ENCODE peak calls at places on chromosomes 6 and 20, in six cellular contexts. B, L, Q, M, P and J are unnamed samples.

GRCh38 chr6:45972795-45973503 is 42.7 kb downstream of the CLIC5 start:
- DNase-seq in B (no peak), Q (no peak), M (no peak), L (no peak), P (no peak), J (no peak)

GRCh38 chr6:77972334-77972733 is 319.5 kb downstream of the MEI4 start:
- DNase-seq in L (no peak), M (no peak), P (no peak), B (no peak), Q (no peak), J (no peak)

GRCh38 chr6:6744551-6744950 is 156.0 kb downstream of the LY86 start:
- DNase-seq in P (no peak), M (no peak), B (no peak), Q (no peak), L (no peak), J (no peak)

GRCh38 chr6:153563001-153563400 is 431.9 kb upstream of the RGS17 start:
- DNase-seq in Q (peak), L (peak), P (no peak), B (no peak), M (peak), J (no peak)

GRCh38 chr6:26088344-26088743 is 1.1 kb downstream of the HFE start:
- DNase-seq in M (no peak), L (no peak), P (no peak), B (no peak), Q (no peak), J (no peak)

GRCh38 chr6:27966816-27967426 is 9.9 kb downstream of the OR2B6 start:
- DNase-seq in L (no peak), B (no peak), Q (no peak), P (no peak), M (no peak), J (no peak)

GRCh38 chr6:163314791-163315404 is 99.6 kb upstream of the QKI start:
- DNase-seq in L (no peak), M (no peak), Q (no peak), B (no peak), P (no peak), J (no peak)

GRCh38 chr6:3850451-3851203 is 1.5 kb downstream of the FAM50B start:
- DNase-seq in M (no peak), B (no peak), L (no peak), Q (peak), P (peak), J (no peak)

GRCh38 chr6:141443032-141443431 is 689.7 kb upstream of the GJE1 start:
- DNase-seq in M (no peak), P (no peak), L (no peak), B (no peak), Q (no peak), J (peak)

GRCh38 chr6:138977242-138977641 is 10.8 kb downstream of the REPS1 start:
- DNase-seq in B (no peak), P (no peak), Q (no peak), L (no peak), M (no peak), J (no peak)

GRCh38 chr6:85015396-85015990 is 251.1 kb upstream of the TBX18 start:
- DNase-seq in Q (peak), B (peak), M (peak), P (no peak), L (peak), J (peak)

GRCh38 chr6:19833947-19834346 is 3.2 kb upstream of the ID4 start:
- DNase-seq in L (no peak), M (peak), B (no peak), P (no peak), Q (no peak), J (no peak)

GRCh38 chr20:46551508-46552280 is 1.2 kb upstream of the OCSTAMP start:
- DNase-seq in Q (peak), P (no peak), L (no peak), B (no peak), M (peak), J (no peak)
- TF ChIP-seq MYC in Q (no peak), P (no peak), L (no peak), B (no peak), M (no peak), J (no peak)

GRCh38 chr6:81609736-81610135 is 142.7 kb downstream of the TENT5A start:
- DNase-seq in L (no peak), B (no peak), M (no peak), P (no peak), Q (no peak), J (no peak)

GRCh38 chr6:81612136-81612535 is 140.3 kb downstream of the TENT5A start:
- DNase-seq in L (no peak), P (no peak), Q (no peak), M (no peak), B (no peak), J (no peak)

GRCh38 chr6:81614292-81614691 is 138.2 kb downstream of the TENT5A start:
- DNase-seq in P (no peak), B (no peak), L (peak), Q (peak), M (peak), J (peak)

GRCh38 chr6:81608776-81609175 is 143.7 kb downstream of the TENT5A start:
- DNase-seq in M (no peak), B (no peak), L (no peak), Q (no peak), P (no peak), J (no peak)

GRCh38 chr6:81613606-81614005 is 138.9 kb downstream of the TENT5A start:
- DNase-seq in M (no peak), B (no peak), P (no peak), Q (peak), L (no peak), J (peak)
- TF ChIP-seq MYC in M (no peak), B (no peak), P (no peak), Q (no peak), L (no peak), J (no peak)

DNA sequence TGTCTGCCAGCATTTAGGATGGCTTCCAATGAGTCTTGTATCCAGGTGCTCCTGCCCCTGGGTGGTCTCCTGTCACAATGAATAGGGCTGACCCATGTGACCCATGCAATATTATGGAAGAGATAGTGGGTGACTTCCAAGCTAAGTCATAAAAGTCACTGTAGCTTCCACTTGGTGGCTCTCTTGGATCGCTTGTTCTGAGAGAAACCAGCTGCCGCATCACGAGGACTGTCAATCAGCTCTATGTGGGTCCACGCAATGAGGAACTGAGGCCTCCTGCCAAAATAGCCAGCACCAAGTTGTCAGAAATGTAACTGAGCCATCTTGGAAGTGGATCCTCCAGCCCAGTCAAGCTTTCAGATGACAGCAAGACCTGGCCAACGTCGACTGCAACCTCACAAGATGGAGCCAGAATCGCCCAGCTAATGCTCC is 14.9 kb upstream of the MATN4 start:
- DNase-seq in B (no peak), M (peak), Q (peak), L (peak), P (no peak), J (peak)
- TF ChIP-seq MYC in B (peak), M (peak), Q (no peak), L (no peak), P (no peak), J (no peak)

GRCh38 chr6:116556814-116557403 is 3.4 kb downstream of the CALHM4 start:
- DNase-seq in B (no peak), Q (no peak), P (no peak), M (no peak), L (no peak), J (no peak)

GRCh38 chr6:116560130-116560529 is 6.6 kb downstream of the CALHM4 start:
- DNase-seq in Q (no peak), M (no peak), P (no peak), B (no peak), L (no peak), J (no peak)

GRCh38 chr6:116561377-116562018 is 7.9 kb downstream of the CALHM4 start:
- DNase-seq in Q (peak), L (peak), P (no peak), M (peak), B (peak), J (peak)

GRCh38 chr6:116556065-116556464 is 2.5 kb downstream of the CALHM4 start:
- DNase-seq in M (no peak), P (no peak), B (no peak), Q (no peak), L (no peak), J (no peak)

DNA sequence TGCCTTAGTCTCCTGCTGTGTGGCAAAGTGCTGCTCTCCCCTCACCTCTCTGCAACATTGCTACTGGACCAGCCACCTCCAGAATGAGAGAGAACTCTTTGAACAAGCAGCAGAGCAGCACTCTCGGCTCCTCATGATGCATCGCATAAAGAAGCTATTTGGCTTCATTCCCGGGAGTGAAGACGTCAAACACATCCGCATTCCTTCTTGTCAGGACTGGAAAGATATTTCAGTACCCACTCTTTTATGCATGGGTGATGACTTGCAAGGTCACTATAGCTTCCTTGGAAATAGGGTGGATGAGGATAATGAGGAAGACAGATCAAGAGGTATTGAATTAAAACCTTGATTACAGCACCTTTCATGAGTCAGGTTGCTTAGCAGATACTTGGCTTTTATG is 4.3 kb downstream of the CALHM4 start:
- DNase-seq in L (peak), P (no peak), Q (no peak), B (no peak), M (peak), J (peak)
- TF ChIP-seq MYC in L (no peak), P (no peak), Q (no peak), B (no peak), M (no peak), J (no peak)

GRCh38 chr6:73491371-73491770 is 29.5 kb downstream of the EEF1A1 start:
- DNase-seq in Q (no peak), B (no peak), L (no peak), P (no peak), M (no peak), J (no peak)
- TF ChIP-seq MYC in Q (no peak), B (no peak), L (no peak), P (no peak), M (no peak), J (no peak)

GRCh38 chr20:33162753-33163152 is 5.2 kb upstream of the BPIFA2 start:
- DNase-seq in Q (peak), M (no peak), B (no peak), P (no peak), L (no peak), J (no peak)
- TF ChIP-seq MYC in Q (no peak), M (no peak), B (no peak), P (no peak), L (no peak), J (no peak)

GRCh38 chr6:150905769-150906168 is 40.3 kb downstream of the MTHFD1L start:
- DNase-seq in L (no peak), Q (peak), B (peak), M (no peak), P (no peak), J (no peak)
- TF ChIP-seq MYC in L (no peak), Q (no peak), B (no peak), M (no peak), P (no peak), J (no peak)

GRCh38 chr20:33668087-33668790 is 1.5 kb downstream of the ACTL10 start:
- DNase-seq in M (no peak), L (peak), B (peak), Q (no peak), P (no peak), J (no peak)
- TF ChIP-seq MYC in M (no peak), L (no peak), B (no peak), Q (no peak), P (no peak), J (no peak)